ENCODE peak calls at places on chromosomes 3 and 15, in eight cellular contexts. D is astrocyte of the cerebellum, A is mesothelial cell of epicardium, Z is H1, T is cardiac fibroblast, C is BJ, X is right atrium auricular region, O is ovary. M is an unnamed sample.

GRCh38 chr3:126487151-126487771 is 11.6 kb upstream of the ZXDC start:
- DNase-seq in O (no peak), C (no peak), X (no peak), T (peak; percentile 13), D (no peak), A (no peak), Z (no peak), M (no peak)

GRCh38 chr3:105366302-105367062 is at the start of gene ALCAM:
- DNase-seq in X (peak; percentile 92), D (peak; percentile 98), C (peak; percentile 91), T (peak; percentile 99), O (peak; percentile 95), Z (peak; percentile 90), A (peak; percentile 84), M (peak; percentile 23)

GRCh38 chr3:99568936-99569335 is 69.5 kb upstream of the COL8A1 start:
- DNase-seq in C (no peak), O (no peak), T (no peak), X (no peak), A (no peak), Z (no peak), D (no peak), M (no peak)

GRCh38 chr3:146589899-146590508 is 15.1 kb downstream of the PLSCR5 start:
- DNase-seq in Z (no peak), T (peak; percentile 70), A (no peak), O (no peak), X (no peak), D (peak; percentile 45), C (no peak), M (no peak)

GRCh38 chr3:181709537-181710279 is 2.0 kb upstream of the SOX2 start:
- DNase-seq in Z (peak; percentile 94), T (peak; percentile 68), A (peak; percentile 77), D (no peak), O (peak; percentile 79), C (no peak), X (no peak), M (no peak)

GRCh38 chr3:196942226-196942914 is at the start of gene NCBP2:
- DNase-seq in C (peak; percentile 80), X (peak; percentile 99), T (peak; percentile 99), Z (peak; percentile 99), D (peak; percentile 94), O (peak; percentile 99), A (peak; percentile 98), M (peak; percentile 69)

GRCh38 chr3:116517308-116517707 is 72.0 kb upstream of the LSAMP start:
- DNase-seq in T (peak; percentile 12), A (no peak), O (no peak), C (no peak), Z (no peak), X (no peak), D (no peak), M (no peak)

GRCh38 chr3:135301670-135302069 is 506.6 kb downstream of the EPHB1 start:
- DNase-seq in O (no peak), X (no peak), D (no peak), Z (no peak), A (no peak), T (no peak), C (no peak), M (no peak)

GRCh38 chr3:128714887-128715496 is 11.0 kb upstream of the RAB7A start:
- DNase-seq in D (no peak), T (no peak), A (no peak), C (no peak), X (no peak), Z (no peak), O (no peak), M (no peak)

GRCh38 chr15:69145694-69146492 is 14.5 kb upstream of the GLCE start:
- DNase-seq in C (no peak), X (no peak), D (no peak), O (no peak), T (peak; percentile 38), Z (peak; percentile 37), A (no peak), M (no peak)

GRCh38 chr15:60347480-60348069 is 50.2 kb downstream of the ANXA2 start:
- DNase-seq in X (no peak), D (no peak), A (no peak), Z (no peak), C (no peak), O (no peak), T (no peak), M (no peak)

GRCh38 chr3:115359507-115359906 is 212.4 kb upstream of the ZBTB20 start:
- DNase-seq in Z (no peak), X (no peak), A (no peak), O (no peak), T (peak; percentile 35), D (peak; percentile 4), C (no peak), M (no peak)

GRCh38 chr15:35399901-35400300 is 146.1 kb downstream of the DPH6 start:
- DNase-seq in A (no peak), T (no peak), X (no peak), C (no peak), O (no peak), Z (no peak), D (no peak), M (no peak)

GRCh38 chr3:126340943-126341754 is 16.1 kb downstream of the KLF15 start:
- DNase-seq in X (peak; percentile 56), D (no peak), A (peak; percentile 14), O (peak; percentile 32), C (no peak), T (no peak), Z (peak; percentile 39), M (no peak)

GRCh38 chr3:72123908-72124441 is 339.0 kb upstream of the PROK2 start:
- DNase-seq in A (no peak), T (peak; percentile 93), X (peak; percentile 86), C (no peak), D (peak; percentile 66), Z (no peak), O (no peak), M (no peak)

GRCh38 chr3:158213461-158213860 is 103.6 kb downstream of the RSRC1 start:
- DNase-seq in Z (no peak), O (no peak), D (no peak), T (no peak), C (no peak), X (no peak), A (no peak), M (no peak)

GRCh38 chr15:62853114-62853832 is 189.3 kb upstream of the TPM1 start:
- DNase-seq in X (no peak), A (no peak), Z (no peak), D (no peak), T (no peak), C (no peak), O (no peak), M (no peak)

GRCh38 chr3:36837089-36837488 is 72.7 kb upstream of the DCLK3 start:
- DNase-seq in C (no peak), A (no peak), T (no peak), D (no peak), O (no peak), X (peak; percentile 13), Z (no peak), M (no peak)
- TF ChIP-seq CTCF in C (no peak), A (no peak), T (peak; percentile 11), D (no peak), O (no peak), X (no peak), Z (peak; percentile 73), M (no peak)

GRCh38 chr3:133915685-133916639 is 20.3 kb upstream of the RAB6B start:
- DNase-seq in Z (no peak), O (no peak), X (no peak), T (peak; percentile 28), A (no peak), D (no peak), C (no peak), M (no peak)

GRCh38 chr3:133914839-133915600 is 19.3 kb upstream of the RAB6B start:
- DNase-seq in O (no peak), T (no peak), D (no peak), Z (no peak), C (no peak), A (no peak), X (no peak), M (no peak)

GRCh38 chr3:133905376-133905775 is 9.7 kb upstream of the RAB6B start:
- DNase-seq in D (no peak), A (no peak), Z (peak; percentile 41), X (no peak), C (no peak), O (no peak), T (no peak), M (no peak)

DNA sequence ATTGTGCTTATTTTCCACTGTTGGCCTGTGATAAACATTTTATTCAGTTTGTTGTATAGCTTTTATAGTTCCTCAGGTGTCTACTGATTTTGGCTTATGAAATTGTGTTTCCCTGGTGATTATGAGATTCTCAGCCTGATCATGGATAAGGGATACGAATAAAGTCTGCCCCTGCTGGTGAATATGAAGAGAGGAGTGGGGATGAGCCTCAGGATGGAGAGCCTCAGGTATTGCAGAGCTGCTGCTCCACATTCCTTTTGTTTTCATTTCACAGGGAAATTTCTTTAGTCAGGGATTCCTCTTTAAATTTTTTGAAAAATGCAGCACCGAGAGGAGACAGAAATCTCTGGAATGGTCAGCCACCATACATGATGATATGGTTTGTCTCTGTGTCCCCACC is 14.7 kb upstream of the RAB6B start:
- DNase-seq in X (no peak), A (no peak), D (no peak), C (no peak), O (no peak), Z (no peak), T (no peak), M (no peak)
- TF ChIP-seq CTCF in X (peak; percentile 11), A (no peak), D (peak; percentile 30), C (peak; percentile 24), O (no peak), Z (peak; percentile 18), T (peak; percentile 24), M (peak; percentile 33)

DNA sequence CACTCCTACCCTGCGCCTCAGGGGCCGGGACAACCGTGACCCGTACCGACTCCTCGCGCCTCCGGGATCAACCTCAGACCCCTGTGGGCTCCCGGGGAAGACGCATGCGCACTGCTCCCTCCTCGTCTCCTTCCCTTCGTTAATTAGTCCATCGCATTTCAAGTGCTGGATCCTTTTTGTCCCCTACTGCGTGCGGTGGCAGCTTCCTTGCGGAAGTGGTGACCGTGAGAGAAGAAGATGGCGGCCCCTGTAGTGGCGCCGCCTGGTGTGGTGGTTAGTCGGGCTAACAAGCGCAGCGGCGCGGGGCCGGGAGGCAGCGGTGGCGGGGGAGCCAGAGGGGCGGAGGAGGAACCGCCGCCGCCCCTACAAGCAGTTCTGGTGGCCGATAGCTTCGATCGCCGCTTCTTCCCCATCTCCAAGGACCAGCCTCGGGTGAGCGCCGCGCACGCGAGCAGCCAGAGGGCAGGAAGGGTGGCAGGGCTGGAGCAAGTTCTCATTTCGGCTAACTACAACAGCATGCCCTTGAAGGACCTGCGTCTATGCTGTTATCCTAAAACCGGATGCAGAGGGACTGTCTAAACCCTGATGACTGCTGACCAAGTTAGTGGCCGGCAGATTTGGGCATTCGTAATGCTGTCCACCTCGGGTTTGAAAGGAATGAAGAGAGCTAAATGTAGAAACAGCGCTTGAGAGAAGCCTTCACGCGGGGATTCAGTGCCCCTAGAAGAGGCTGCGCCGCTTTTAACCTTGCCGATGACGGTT is at the start of gene EIF2B5:
- DNase-seq in C (peak; percentile 77), Z (peak; percentile 90), T (peak; percentile 95), X (peak; percentile 93), A (peak; percentile 66), O (peak; percentile 91), D (peak; percentile 71), M (peak; percentile 76)
- TF ChIP-seq CTCF in C (peak; percentile 53), Z (peak; percentile 27), T (peak; percentile 44), X (peak; percentile 75), A (no peak), O (no peak), D (peak; percentile 52), M (peak; percentile 40)

DNA sequence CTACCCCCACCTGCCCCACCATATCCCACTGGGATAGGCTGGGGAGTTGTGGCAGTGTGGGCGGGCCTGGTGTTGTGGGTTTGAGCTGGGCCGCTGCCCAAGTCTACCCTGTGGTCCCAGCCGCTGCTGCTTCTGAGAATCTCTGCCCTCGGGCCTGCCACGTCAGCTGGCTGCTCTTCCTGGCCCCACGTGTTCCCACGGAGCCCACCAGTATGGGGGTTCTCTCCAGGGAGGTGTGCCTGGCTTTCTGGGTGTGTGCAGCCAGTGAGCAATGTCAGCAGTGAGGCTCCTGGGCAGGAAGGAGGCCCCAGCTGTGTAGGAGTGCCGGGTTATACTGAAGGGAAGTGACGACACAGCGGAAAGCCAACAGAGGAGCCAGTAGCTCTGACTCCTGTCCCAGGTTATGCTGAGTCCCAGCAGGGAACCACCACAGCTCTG is 10.5 kb downstream of the GNAI2 start:
- DNase-seq in A (no peak), T (peak; percentile 87), O (no peak), Z (no peak), X (no peak), D (peak; percentile 95), C (peak; percentile 85), M (no peak)
- TF ChIP-seq CTCF in A (peak; percentile 55), T (no peak), O (no peak), Z (no peak), X (peak; percentile 20), D (no peak), C (no peak), M (no peak)

M was measured in D721Med.